ENCODE peak calls at places on chromosomes 12 and 14, in four cellular contexts. K, L, O and D are unnamed samples.
A peak's percentile ranks its signal among the peaks of the same experiment; 100 is the strongest.

GRCh38 chr12:78120866-78121590 is 290.3 kb downstream of the NAV3 start:
- DNase-seq in K (no peak), L (peak; percentile 72), O (no peak), D (no peak)

GRCh38 chr12:110301065-110301806 is 20.2 kb downstream of the ATP2A2 start:
- DNase-seq in K (no peak), L (peak; percentile 75), O (no peak), D (no peak)

GRCh38 chr14:80956922-80957321 is 1.5 kb downstream of the TSHR start:
- DNase-seq in K (no peak), L (no peak), O (no peak), D (no peak)

GRCh38 chr14:94795372-94795771 is 25.5 kb upstream of the GSC start:
- DNase-seq in K (no peak), L (no peak), O (no peak), D (no peak)

GRCh38 chr14:85471156-85471555 is 58.8 kb upstream of the FLRT2 start:
- DNase-seq in K (no peak), L (peak; percentile 75), O (no peak), D (no peak)

GRCh38 chr12:19018302-19018980 is 111.1 kb upstream of the PLEKHA5 start:
- DNase-seq in K (no peak), L (peak; percentile 91), O (no peak), D (no peak)

GRCh38 chr14:99756796-99757195 is 36.4 kb upstream of the EML1 start:
- DNase-seq in K (no peak), L (no peak), O (no peak), D (no peak)

GRCh38 chr12:55842681-55843429 is at the start of gene MMP19:
- DNase-seq in K (no peak), L (peak; percentile 90), O (no peak), D (no peak)

GRCh38 chr12:26822051-26822450 is 10.9 kb downstream of the ITPR2 start:
- DNase-seq in K (no peak), L (no peak), O (no peak), D (no peak)

GRCh38 chr14:74176404-74176788 is 62.9 kb upstream of the VSX2 start:
- DNase-seq in K (no peak), L (peak; percentile 50), O (no peak), D (no peak)

GRCh38 chr14:51957950-51958349 is 31.4 kb upstream of the RTRAF start:
- DNase-seq in K (no peak), L (peak; percentile 88), O (no peak), D (no peak)

GRCh38 chr14:26833777-26834176 is 235.9 kb upstream of the NOVA1 start:
- DNase-seq in K (no peak), L (no peak), O (no peak), D (no peak)

GRCh38 chr12:4987076-4987775 is 56.5 kb upstream of the KCNA5 start:
- DNase-seq in K (no peak), L (no peak), O (no peak), D (no peak)

GRCh38 chr14:91116913-91117588 is 3.2 kb downstream of the DGLUCY start:
- DNase-seq in K (no peak), L (no peak), O (no peak), D (no peak)

GRCh38 chr14:33676135-33676566 is 274.7 kb downstream of the EGLN3 start:
- DNase-seq in K (peak; percentile 43), L (peak; percentile 74), O (peak; percentile 80), D (peak; percentile 84)

GRCh38 chr12:116257213-116257612 is 20.3 kb downstream of the MED13L start:
- DNase-seq in K (peak; percentile 52), L (peak; percentile 54), O (no peak), D (no peak)

GRCh38 chr12:58765653-58766554 is 154.4 kb downstream of the LRIG3 start:
- DNase-seq in K (no peak), L (no peak), O (no peak), D (no peak)

DNA sequence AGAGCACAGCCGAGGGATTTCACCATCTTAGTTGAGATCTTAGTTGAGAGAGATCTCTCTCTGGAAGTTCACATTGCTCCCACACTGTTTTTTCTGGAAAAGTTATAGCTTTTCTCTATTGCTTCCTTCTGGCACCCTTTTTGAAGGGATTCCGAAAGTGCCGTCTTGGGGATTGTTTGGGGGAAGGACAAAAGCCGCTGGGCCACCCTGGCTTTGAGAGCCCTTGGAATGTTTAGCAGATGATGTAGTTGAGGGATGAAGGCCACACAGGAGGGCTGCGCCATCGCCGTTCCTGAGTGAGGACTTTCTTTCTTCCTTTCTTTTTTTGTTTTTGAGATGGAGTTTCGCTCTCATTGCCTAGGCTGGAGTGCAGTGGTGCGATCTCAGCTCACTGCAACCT is 17.7 kb downstream of the PLEKHG3 start:
- DNase-seq in K (peak; percentile 3), L (no peak), O (no peak), D (no peak)
- H3K27me3 ChIP-seq in K (no peaks in the 10 kb centered on the region), L (no peaks in the 10 kb centered on the region), O (no peaks in the 10 kb centered on the region), D (no peaks in the 10 kb centered on the region)

DNA sequence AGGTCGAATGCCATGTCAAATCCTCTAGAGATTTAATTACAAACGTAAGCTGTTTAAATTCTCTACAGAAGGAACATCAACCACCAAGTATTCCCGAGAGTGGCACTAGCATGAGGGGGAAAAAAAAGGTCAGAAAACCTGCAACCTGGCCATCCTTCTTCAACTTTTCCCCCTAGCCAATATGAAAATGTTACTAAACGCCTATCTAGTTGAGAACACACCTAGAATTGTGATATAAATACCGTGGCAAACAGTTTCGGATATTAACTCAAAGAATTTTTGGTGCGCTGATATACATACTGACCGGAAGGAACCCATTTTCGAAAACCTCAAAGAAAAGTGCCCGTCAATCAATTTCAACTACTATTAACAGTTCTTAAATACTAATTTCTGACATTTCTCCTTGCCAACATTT is 1.8 kb downstream of the HNRNPC start:
- DNase-seq in K (no peak), L (peak; percentile 30), O (no peak), D (no peak)
- H3K36me3 ChIP-seq in K (peaks cover 3% of the 10 kb centered on the region), L (peaks cover 24% of the 10 kb centered on the region), O (peaks cover 36% of the 10 kb centered on the region), D (peaks cover 66% of the 10 kb centered on the region)

GRCh38 chr14:83041224-83041623 is 1507.6 kb upstream of the SEL1L start:
- DNase-seq in K (no peak), L (no peak), O (no peak), D (no peak)

GRCh38 chr14:83042858-83043257 is 1509.2 kb upstream of the SEL1L start:
- DNase-seq in K (no peak), L (no peak), O (no peak), D (no peak)

GRCh38 chr14:83047436-83047835 is 1513.8 kb upstream of the SEL1L start:
- DNase-seq in K (no peak), L (no peak), O (no peak), D (no peak)

DNA sequence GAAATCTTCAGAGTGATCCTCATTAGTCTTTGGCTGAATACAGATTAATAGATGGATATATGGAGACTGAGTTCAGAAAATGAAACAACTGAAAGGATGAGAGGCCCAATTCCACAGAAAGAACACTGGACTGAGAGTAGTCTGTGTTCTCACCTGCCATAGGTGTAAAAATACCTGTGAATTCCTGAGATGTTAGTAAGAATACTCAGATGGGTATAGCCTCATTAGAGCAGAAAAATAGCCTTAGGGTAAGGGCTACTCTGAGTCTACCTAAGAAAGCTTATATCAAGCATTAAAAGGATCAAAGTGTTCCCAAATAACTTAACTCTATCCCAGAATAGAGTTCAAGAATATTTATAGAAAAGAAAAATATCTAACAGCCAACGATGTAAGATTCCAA is 1510.3 kb upstream of the SEL1L start:
- DNase-seq in K (no peak), L (no peak), O (no peak), D (no peak)
- H3K4me3 ChIP-seq in K (no peak overlapping the region), L (no peak overlapping the region), O (no peak overlapping the region), D (no peak overlapping the region)

DNA sequence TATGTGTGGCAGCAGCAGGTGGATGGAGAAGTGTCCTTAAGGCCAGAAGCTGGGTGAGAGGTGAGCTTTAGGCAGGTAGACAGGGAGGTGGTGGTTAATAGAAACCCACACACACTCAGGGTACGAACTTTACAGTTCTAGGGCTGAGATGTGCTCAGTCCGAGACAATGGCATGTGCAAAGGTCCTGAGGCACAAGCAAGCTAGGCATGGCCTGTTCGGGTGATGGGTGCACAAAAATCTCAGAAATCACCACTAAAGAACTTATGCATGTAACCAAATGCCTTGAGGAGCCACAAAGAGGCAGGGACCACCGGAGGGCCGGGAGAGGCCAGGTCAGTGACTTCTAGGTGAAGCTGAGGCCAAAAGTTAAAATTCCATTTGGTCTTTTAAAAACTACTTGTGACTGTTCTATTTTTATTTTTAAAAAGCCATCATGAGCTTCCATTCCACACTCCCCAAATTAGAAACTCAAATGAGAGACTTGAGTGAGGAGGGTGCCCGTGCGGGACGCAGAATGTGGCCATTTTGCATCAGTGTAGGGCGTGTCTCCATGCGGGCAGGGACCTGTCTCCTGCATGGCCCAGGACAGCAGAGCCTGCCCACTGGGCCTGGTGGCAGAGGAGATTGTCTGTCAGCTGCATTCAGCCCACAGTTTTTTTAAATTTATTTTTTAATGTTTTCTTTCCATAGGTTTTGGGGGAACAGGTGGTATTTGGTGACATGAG is 4.0 kb downstream of the RFLNA start:
- DNase-seq in K (no peak), L (no peak), O (no peak), D (no peak)
- H3K27me3 ChIP-seq in K (no peaks in the 10 kb centered on the region), L (peaks cover 34% of the 10 kb centered on the region), O (peaks cover 36% of the 10 kb centered on the region), D (peaks cover 11% of the 10 kb centered on the region)

GRCh38 chr14:64210211-64210610 is 84.0 kb downstream of the ESR2 start:
- DNase-seq in K (no peak), L (no peak), O (no peak), D (no peak)
- H3K36me3 ChIP-seq in K (no peaks in the 10 kb centered on the region), L (peaks cover 19% of the 10 kb centered on the region), O (peaks cover 3% of the 10 kb centered on the region), D (peaks cover 6% of the 10 kb centered on the region)

DNA sequence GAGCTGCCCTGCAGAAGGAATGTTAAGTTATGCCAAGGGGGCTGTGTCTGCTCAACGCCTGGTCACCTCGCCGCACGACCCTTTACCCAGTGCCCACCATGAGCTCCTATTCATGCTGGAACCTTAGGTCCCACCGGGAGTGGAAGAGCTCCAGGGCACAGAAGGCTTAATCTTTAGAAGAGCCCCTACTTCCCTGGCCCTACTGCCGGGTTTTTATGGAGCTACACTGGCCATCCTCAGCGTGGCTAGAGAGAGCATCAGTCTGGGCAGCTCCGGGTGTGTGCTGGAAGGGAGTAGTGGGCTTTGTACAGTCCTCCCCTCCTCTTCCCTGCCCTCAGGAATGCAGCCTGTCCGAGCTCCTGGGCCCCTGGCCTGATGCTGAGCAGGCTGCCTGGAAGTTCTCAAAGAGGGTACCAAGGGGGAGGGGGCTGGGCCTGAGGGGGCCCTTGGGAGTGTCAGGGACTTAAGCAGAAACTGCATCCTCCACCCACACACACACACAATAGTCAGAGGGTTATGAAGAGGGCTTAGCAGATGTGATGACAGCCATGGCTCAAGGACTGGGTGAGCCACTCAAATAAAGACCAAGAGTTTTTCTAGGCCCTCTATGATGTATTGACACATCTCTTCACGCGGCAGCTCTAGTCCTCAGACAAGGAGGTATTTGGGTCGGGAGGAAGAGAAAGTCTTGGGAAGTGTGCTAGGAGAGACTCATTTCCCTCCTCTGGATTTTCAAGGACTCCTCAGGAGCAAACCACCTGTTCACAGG is 16.4 kb upstream of the FIGNL2 start:
- DNase-seq in K (no peak), L (peak; percentile 28), O (peak; percentile 72), D (peak; percentile 53)
- H3K4me3 ChIP-seq in K (peak overlapping the region; percentile 35), L (peak overlapping the region; percentile 28), O (peak overlapping the region; percentile 53), D (no peak overlapping the region)

GRCh38 chr14:64520699-64521098 is 16.1 kb downstream of the ZBTB1 start:
- DNase-seq in K (no peak), L (no peak), O (no peak), D (no peak)
- H3K27me3 ChIP-seq in K (no peaks in the 10 kb centered on the region), L (no peaks in the 10 kb centered on the region), O (no peaks in the 10 kb centered on the region), D (no peaks in the 10 kb centered on the region)